ENCODE peak calls at places on chromosomes 5 and 9, in eight cellular contexts. P is aorta, K is heart left ventricle, Q is upper lobe of right lung, T is adrenal gland, O is ovary, Z is SJSA1, Y is caudate nucleus. N is an unnamed sample.

GRCh38 chr5:150507283-150508020 is 479 bp upstream of the NDST1 start:
- DNase-seq in P (no peak), K (no peak), Q (no peak), T (no peak), O (no peak), Z (no peak), Y (no peak), N (no peak)

GRCh38 chr9:16046713-16047112 is 493.9 kb downstream of the CCDC171 start:
- DNase-seq in P (no peak), K (no peak), Q (no peak), T (no peak), O (no peak), Z (no peak), Y (no peak), N (no peak)

GRCh38 chr5:37841223-37841622 is 1.4 kb upstream of the GDNF start:
- DNase-seq in P (no peak), K (no peak), Q (no peak), T (no peak), O (no peak), Z (peak), Y (no peak), N (no peak)

GRCh38 chr9:137087409-137087925 is 682 bp downstream of the MAN1B1 start:
- DNase-seq in P (no peak), K (peak), Q (no peak), T (no peak), O (no peak), Z (no peak), Y (no peak), N (no peak)

GRCh38 chr5:163434410-163434866 is 3.0 kb upstream of the CCNG1 start:
- DNase-seq in P (no peak), K (no peak), Q (no peak), T (peak), O (no peak), Z (peak), Y (no peak), N (no peak)

GRCh38 chr9:19148170-19148569 is 20.9 kb upstream of the PLIN2 start:
- DNase-seq in P (no peak), K (no peak), Q (no peak), T (peak), O (no peak), Z (no peak), Y (no peak), N (no peak)

GRCh38 chr5:1568201-1568979 is 44.6 kb upstream of the LPCAT1 start:
- DNase-seq in P (no peak), K (peak), Q (no peak), T (no peak), O (no peak), Z (peak), Y (no peak), N (no peak)

GRCh38 chr5:159787837-159788236 is 128.4 kb upstream of the ADRA1B start:
- DNase-seq in P (no peak), K (no peak), Q (no peak), T (no peak), O (no peak), Z (no peak), Y (no peak), N (no peak)

GRCh38 chr5:112772095-112772494 is 34.4 kb downstream of the APC start:
- DNase-seq in P (no peak), K (no peak), Q (no peak), T (no peak), O (no peak), Z (no peak), Y (no peak), N (no peak)

GRCh38 chr5:143376911-143377838 is 26.3 kb downstream of the NR3C1 start:
- DNase-seq in P (no peak), K (no peak), Q (no peak), T (no peak), O (no peak), Z (peak), Y (no peak), N (no peak)

GRCh38 chr9:70935856-70936255 is 185.6 kb downstream of the TRPM3 start:
- DNase-seq in P (no peak), K (no peak), Q (no peak), T (no peak), O (no peak), Z (no peak), Y (no peak), N (no peak)

GRCh38 chr5:161751265-161751664 is 65.7 kb downstream of the GABRA6 start:
- DNase-seq in P (no peak), K (no peak), Q (no peak), T (no peak), O (no peak), Z (no peak), Y (no peak), N (no peak)

GRCh38 chr5:78648359-78649219 is at the start of gene LHFPL2:
- DNase-seq in P (peak), K (peak), Q (peak), T (peak), O (peak), Z (peak), Y (peak), N (peak)

GRCh38 chr9:128683340-128684064 is 5.5 kb upstream of the SET start:
- DNase-seq in P (peak), K (peak), Q (peak), T (peak), O (peak), Z (no peak), Y (no peak), N (peak)

GRCh38 chr9:78296208-78296892 is 575 bp upstream of the PSAT1 start:
- DNase-seq in P (peak), K (peak), Q (peak), T (peak), O (peak), Z (no peak), Y (no peak), N (peak)

GRCh38 chr9:8338249-8338721 is 538.7 kb upstream of the DMAC1 start:
- DNase-seq in P (no peak), K (no peak), Q (no peak), T (no peak), O (no peak), Z (no peak), Y (no peak), N (no peak)

GRCh38 chr9:79623799-79624721 is 52.3 kb downstream of the TLE4 start:
- DNase-seq in P (no peak), K (peak), Q (peak), T (peak), O (no peak), Z (no peak), Y (no peak), N (peak)

GRCh38 chr9:81456431-81456970 is 232.8 kb downstream of the TLE1 start:
- DNase-seq in P (no peak), K (no peak), Q (no peak), T (no peak), O (no peak), Z (peak), Y (no peak), N (no peak)

GRCh38 chr9:20568406-20568805 is 53.9 kb downstream of the MLLT3 start:
- DNase-seq in P (no peak), K (no peak), Q (no peak), T (no peak), O (no peak), Z (no peak), Y (no peak), N (no peak)

GRCh38 chr9:74948897-74949296 is 3.8 kb downstream of the C9orf40 start:
- DNase-seq in P (no peak), K (no peak), Q (no peak), T (no peak), O (no peak), Z (no peak), Y (no peak), N (no peak)

GRCh38 chr9:129011761-129012281 is 16.3 kb downstream of the SH3GLB2 start:
- DNase-seq in P (no peak), K (no peak), Q (peak), T (no peak), O (no peak), Z (no peak), Y (no peak), N (no peak)

GRCh38 chr5:130773813-130774212 is 391.2 kb downstream of the HINT1 start:
- DNase-seq in P (no peak), K (no peak), Q (no peak), T (no peak), O (no peak), Z (no peak), Y (no peak), N (no peak)

DNA sequence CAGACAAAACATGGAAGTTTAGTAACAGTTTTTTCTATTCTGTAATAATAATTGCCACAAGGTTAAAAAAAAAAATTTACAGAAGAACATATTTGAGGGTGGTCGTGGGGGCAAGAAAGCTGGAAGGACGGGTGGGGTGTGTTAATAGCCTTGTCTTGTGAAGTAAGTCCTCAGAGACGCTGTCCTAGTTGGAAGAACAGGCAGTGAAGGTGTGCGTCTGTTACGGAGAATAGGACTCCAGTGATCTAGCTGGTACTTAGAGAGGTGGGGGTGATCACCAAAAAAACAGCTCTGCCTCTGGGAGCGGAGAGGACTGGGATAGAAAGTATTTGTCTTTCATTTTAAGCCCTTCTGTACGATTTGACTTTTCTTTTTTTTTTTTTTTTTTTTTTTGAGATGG is 17.7 kb downstream of the ABL1 start:
- DNase-seq in P (no peak), K (no peak), Q (no peak), T (no peak), O (no peak), Z (no peak), Y (no peak), N (no peak)
- H3K27ac ChIP-seq in P (peak), K (peak), Q (no peak), T (no peak), O (no peak), Z (no peak), Y (no peak), N (peak)

DNA sequence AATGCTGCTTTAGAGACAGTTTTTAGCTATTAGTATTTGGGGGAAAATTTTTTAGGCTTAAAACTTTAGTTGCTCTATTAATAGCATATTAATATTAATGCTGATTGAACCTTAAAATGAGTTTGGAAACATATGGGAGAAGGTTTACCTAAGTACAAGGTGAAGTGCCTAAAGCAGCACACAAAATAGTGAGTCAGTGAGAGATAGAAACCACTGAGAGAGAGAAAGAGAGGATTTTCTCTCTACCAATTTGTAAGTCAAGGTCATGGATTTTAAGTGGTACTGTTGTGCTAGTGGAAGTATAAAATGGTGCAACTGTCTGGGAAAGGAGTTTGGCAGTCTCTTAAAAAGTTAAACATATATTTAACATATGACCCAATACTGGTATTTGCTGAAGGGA is 64.9 kb downstream of the MARCHF3 start:
- DNase-seq in P (no peak), K (no peak), Q (no peak), T (no peak), O (no peak), Z (no peak), Y (no peak), N (no peak)
- H3K27ac ChIP-seq in P (no peak), K (no peak), Q (no peak), T (no peak), O (no peak), Z (no peak), Y (no peak), N (peak)

GRCh38 chr5:30237189-30237588 is 956.3 kb upstream of the CDH6 start:
- DNase-seq in P (no peak), K (no peak), Q (no peak), T (no peak), O (no peak), Z (no peak), Y (no peak), N (no peak)
- H3K27ac ChIP-seq in P (no peak), K (no peak), Q (no peak), T (no peak), O (no peak), Z (no peak), Y (no peak), N (no peak)

GRCh38 chr9:1457460-1457859 is 407.3 kb downstream of the DMRT2 start:
- DNase-seq in P (no peak), K (no peak), Q (no peak), T (no peak), O (no peak), Z (no peak), Y (no peak), N (no peak)

GRCh38 chr9:1458503-1458902 is 408.3 kb downstream of the DMRT2 start:
- DNase-seq in P (no peak), K (no peak), Q (no peak), T (no peak), O (no peak), Z (peak), Y (no peak), N (no peak)

GRCh38 chr9:1454980-1455367 is 404.8 kb downstream of the DMRT2 start:
- DNase-seq in P (no peak), K (no peak), Q (no peak), T (no peak), O (no peak), Z (no peak), Y (no peak), N (no peak)

GRCh38 chr9:1454211-1454979 is 404.2 kb downstream of the DMRT2 start:
- DNase-seq in P (no peak), K (no peak), Q (no peak), T (no peak), O (no peak), Z (peak), Y (no peak), N (no peak)

GRCh38 chr9:1456301-1456999 is 406.3 kb downstream of the DMRT2 start:
- DNase-seq in P (no peak), K (no peak), Q (no peak), T (no peak), O (no peak), Z (no peak), Y (no peak), N (no peak)
- H3K27ac ChIP-seq in P (no peak), K (no peak), Q (no peak), T (no peak), O (no peak), Z (no peak), Y (no peak), N (no peak)

GRCh38 chr5:154985126-154985525 is 28.4 kb upstream of the KIF4B start:
- DNase-seq in P (no peak), K (no peak), Q (no peak), T (no peak), O (no peak), Z (no peak), Y (no peak), N (no peak)
- H3K27ac ChIP-seq in P (no peak), K (no peak), Q (no peak), T (no peak), O (no peak), Z (no peak), Y (no peak), N (no peak)

GRCh38 chr9:120877276-120878034 is 467 bp upstream of the PHF19 start:
- DNase-seq in P (peak), K (peak), Q (peak), T (peak), O (peak), Z (peak), Y (no peak), N (peak)
- H3K27ac ChIP-seq in P (peak), K (peak), Q (peak), T (no peak), O (peak), Z (peak), Y (peak), N (peak)

GRCh38 chr9:134216449-134216951 is 52.1 kb upstream of the RNU6ATAC start:
- DNase-seq in P (peak), K (peak), Q (peak), T (peak), O (peak), Z (no peak), Y (no peak), N (peak)
- H3K27ac ChIP-seq in P (no peak), K (peak), Q (peak), T (no peak), O (no peak), Z (no peak), Y (peak), N (peak)